ENCODE peak calls at places on chromosomes 1 and 21, in eight cellular contexts. T, R, I, H, Y, W, E and Z are unnamed samples.
A peak's percentile ranks its signal among the peaks of the same experiment; 100 is the strongest.

GRCh38 chr1:113701429-113701828 is 57.9 kb downstream of the PHTF1 start:
- DNase-seq in E (peak; percentile 29), H (no peak), I (no peak), R (no peak), W (peak; percentile 6), Y (no peak), T (no peak), Z (no peak)

GRCh38 chr1:11784993-11785769 is 20.6 kb downstream of the MTHFR start:
- DNase-seq in T (peak; percentile 54), Y (peak; percentile 50), H (no peak), I (peak; percentile 85), E (peak; percentile 90), R (peak; percentile 88), W (peak; percentile 62), Z (peak; percentile 90)

GRCh38 chr21:34693192-34693810 is 24.5 kb downstream of the CLIC6 start:
- DNase-seq in E (peak; percentile 78), I (peak; percentile 65), W (peak; percentile 57), H (peak; percentile 39), R (no peak), T (peak; percentile 86), Y (peak; percentile 23), Z (peak; percentile 60)

GRCh38 chr1:20685099-20685662 is 24.0 kb upstream of the DDOST start:
- DNase-seq in H (no peak), R (peak; percentile 60), T (no peak), Y (no peak), I (no peak), E (no peak), W (peak; percentile 37), Z (no peak)

GRCh38 chr1:113784104-113784779 is 25.0 kb upstream of the PHTF1 start:
- DNase-seq in H (no peak), Y (no peak), W (no peak), E (no peak), T (no peak), R (no peak), I (peak; percentile 11), Z (peak; percentile 17)

GRCh38 chr21:39961251-39961650 is 94.0 kb downstream of the PCP4 start:
- DNase-seq in Y (no peak), T (no peak), E (no peak), R (no peak), W (no peak), I (no peak), H (no peak), Z (no peak)

GRCh38 chr1:100622966-100623762 is 85.2 kb downstream of the GPR88 start:
- DNase-seq in I (no peak), R (no peak), W (no peak), E (no peak), H (peak; percentile 80), T (peak; percentile 64), Y (no peak), Z (no peak)

GRCh38 chr21:35005077-35005476 is 44.0 kb downstream of the RUNX1 start:
- DNase-seq in W (no peak), Y (no peak), T (no peak), I (no peak), E (no peak), H (no peak), R (no peak), Z (no peak)

GRCh38 chr21:44047996-44048560 is 36.0 kb downstream of the TRAPPC10 start:
- DNase-seq in I (no peak), Y (no peak), H (no peak), E (no peak), W (no peak), T (no peak), R (no peak), Z (no peak)

GRCh38 chr1:41400235-41400634 is 39.0 kb downstream of the FOXO6 start:
- DNase-seq in W (no peak), T (no peak), Y (no peak), E (no peak), I (no peak), H (no peak), R (no peak), Z (no peak)

GRCh38 chr1:2539312-2539907 is 9.3 kb upstream of the HES5 start:
- DNase-seq in W (no peak), H (no peak), E (peak; percentile 55), I (no peak), Y (no peak), R (no peak), T (no peak), Z (no peak)

GRCh38 chr21:38869946-38870345 is 64.2 kb downstream of the ETS2 start:
- DNase-seq in T (peak; percentile 11), R (no peak), I (no peak), H (peak; percentile 16), W (no peak), Y (no peak), E (no peak), Z (no peak)

GRCh38 chr1:87474098-87474497 is 145.4 kb downstream of the LMO4 start:
- DNase-seq in W (no peak), H (no peak), E (no peak), I (no peak), T (no peak), R (no peak), Y (no peak), Z (no peak)
- TF ChIP-seq CTCF in W (no peak), H (no peak), E (no peak), I (no peak), T (no peak), R (no peak), Y (no peak), Z (no peak)

DNA sequence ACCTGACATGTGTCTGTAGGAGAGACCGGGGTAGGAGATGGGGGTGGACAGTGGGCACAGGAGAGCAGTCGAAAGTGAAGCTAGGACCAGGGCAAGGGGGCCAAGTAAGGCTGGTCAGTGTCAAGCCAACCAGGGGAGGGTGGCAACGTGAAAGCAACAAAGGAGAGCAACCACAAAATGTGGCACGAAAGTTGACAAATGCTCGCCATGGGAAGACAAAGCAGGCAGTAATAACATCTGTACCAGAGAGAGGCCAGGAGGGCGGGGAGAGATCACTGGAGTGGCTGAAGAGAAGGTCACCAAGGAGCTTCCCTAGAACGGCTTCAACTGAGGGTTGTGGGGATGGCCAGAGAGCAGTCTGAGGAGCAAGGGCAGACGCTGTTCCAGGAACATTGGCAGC is 17.0 kb downstream of the QSOX1 start:
- DNase-seq in E (no peak), H (no peak), R (peak; percentile 26), W (no peak), T (no peak), I (no peak), Y (no peak), Z (no peak)
- TF ChIP-seq CTCF in E (no peak), H (no peak), R (no peak), W (no peak), T (no peak), I (no peak), Y (no peak), Z (no peak)

GRCh38 chr21:46110499-46111192 is 12.7 kb downstream of the COL6A2 start:
- DNase-seq in R (peak; percentile 79), I (no peak), T (peak; percentile 44), E (no peak), Y (no peak), W (no peak), H (no peak), Z (no peak)
- TF ChIP-seq CTCF in R (no peak), I (no peak), T (peak; percentile 34), E (no peak), Y (no peak), W (no peak), H (no peak), Z (no peak)

GRCh38 chr1:47930215-47930885 is 66.8 kb downstream of the TRABD2B start:
- DNase-seq in I (no peak), T (no peak), W (no peak), E (no peak), Y (no peak), R (no peak), H (no peak), Z (no peak)

GRCh38 chr1:47932744-47933143 is 64.4 kb downstream of the TRABD2B start:
- DNase-seq in T (no peak), E (no peak), W (no peak), Y (no peak), I (no peak), R (no peak), H (no peak), Z (no peak)

GRCh38 chr1:47935163-47935562 is 62.0 kb downstream of the TRABD2B start:
- DNase-seq in I (no peak), W (no peak), H (no peak), E (no peak), Y (no peak), R (no peak), T (no peak), Z (no peak)

GRCh38 chr1:47934243-47934805 is 62.9 kb downstream of the TRABD2B start:
- DNase-seq in W (no peak), E (peak; percentile 12), Y (peak; percentile 49), R (peak; percentile 55), T (peak; percentile 61), H (no peak), I (no peak), Z (no peak)

GRCh38 chr1:47931395-47931794 is 65.8 kb downstream of the TRABD2B start:
- DNase-seq in I (no peak), Y (no peak), W (peak; percentile 39), E (no peak), H (no peak), R (no peak), T (no peak), Z (no peak)
- TF ChIP-seq CTCF in I (no peak), Y (no peak), W (peak; percentile 55), E (no peak), H (no peak), R (peak; percentile 40), T (no peak), Z (no peak)